ENCODE peak calls at places on chromosome 10, in four cellular contexts. One of them, this sample, is unnamed. For H3K4me1, the result is how much of the 10 kb centered on the place peaks cover.

GRCh38 chr10:5944389-5945202 is 32.7 kb downstream of the IL15RA start:
- DNase-seq in stomach: peak
- DNase-seq in mucosa of descending colon: peak
- DNase-seq in tibial artery: peak
- DNase-seq in this sample: peak

GRCh38 chr10:30353851-30354250 is 4.8 kb upstream of the MTPAP start:
- DNase-seq in stomach: no peak
- DNase-seq in mucosa of descending colon: no peak
- DNase-seq in tibial artery: no peak
- DNase-seq in this sample: no peak

GRCh38 chr10:91613411-91614253 is 19.2 kb downstream of the PPP1R3C start:
- DNase-seq in stomach: no peak
- DNase-seq in mucosa of descending colon: no peak
- DNase-seq in tibial artery: no peak
- DNase-seq in this sample: peak

GRCh38 chr10:131532745-131533341 is 221.3 kb upstream of the TCERG1L start:
- DNase-seq in stomach: no peak
- DNase-seq in mucosa of descending colon: no peak
- DNase-seq in tibial artery: no peak
- DNase-seq in this sample: no peak

GRCh38 chr10:97328646-97329453 is 5.7 kb downstream of the FRAT2 start:
- DNase-seq in stomach: peak
- DNase-seq in mucosa of descending colon: no peak
- DNase-seq in tibial artery: no peak
- DNase-seq in this sample: no peak

GRCh38 chr10:63192826-63193225 is 59.7 kb downstream of the NRBF2 start:
- DNase-seq in stomach: no peak
- DNase-seq in mucosa of descending colon: no peak
- DNase-seq in tibial artery: no peak
- DNase-seq in this sample: no peak

GRCh38 chr10:90930971-90931841 is 10.3 kb upstream of the ANKRD1 start:
- DNase-seq in stomach: no peak
- DNase-seq in mucosa of descending colon: no peak
- DNase-seq in tibial artery: peak
- DNase-seq in this sample: no peak

GRCh38 chr10:86257683-86258082 is 108.9 kb downstream of the GRID1 start:
- DNase-seq in stomach: no peak
- DNase-seq in mucosa of descending colon: no peak
- DNase-seq in tibial artery: no peak
- DNase-seq in this sample: no peak

GRCh38 chr10:90417056-90417455 is 440.8 kb downstream of the HTR7 start:
- DNase-seq in stomach: no peak
- DNase-seq in mucosa of descending colon: no peak
- DNase-seq in tibial artery: no peak
- DNase-seq in this sample: no peak

GRCh38 chr10:4771554-4772201 is 54.3 kb upstream of the AKR1E2 start:
- DNase-seq in stomach: no peak
- DNase-seq in mucosa of descending colon: no peak
- DNase-seq in tibial artery: no peak
- DNase-seq in this sample: no peak

GRCh38 chr10:32954545-32955298 is 3.3 kb downstream of the ITGB1 start:
- DNase-seq in stomach: no peak
- DNase-seq in mucosa of descending colon: no peak
- DNase-seq in tibial artery: no peak
- DNase-seq in this sample: no peak

GRCh38 chr10:32952541-32953276 is 5.3 kb downstream of the ITGB1 start:
- DNase-seq in stomach: no peak
- DNase-seq in mucosa of descending colon: no peak
- DNase-seq in tibial artery: no peak
- DNase-seq in this sample: no peak

GRCh38 chr10:32954080-32954479 is 4.0 kb downstream of the ITGB1 start:
- DNase-seq in stomach: no peak
- DNase-seq in mucosa of descending colon: no peak
- DNase-seq in tibial artery: no peak
- DNase-seq in this sample: no peak

GRCh38 chr10:32952094-32952493 is 5.9 kb downstream of the ITGB1 start:
- DNase-seq in stomach: no peak
- DNase-seq in mucosa of descending colon: no peak
- DNase-seq in tibial artery: no peak
- DNase-seq in this sample: no peak

DNA sequence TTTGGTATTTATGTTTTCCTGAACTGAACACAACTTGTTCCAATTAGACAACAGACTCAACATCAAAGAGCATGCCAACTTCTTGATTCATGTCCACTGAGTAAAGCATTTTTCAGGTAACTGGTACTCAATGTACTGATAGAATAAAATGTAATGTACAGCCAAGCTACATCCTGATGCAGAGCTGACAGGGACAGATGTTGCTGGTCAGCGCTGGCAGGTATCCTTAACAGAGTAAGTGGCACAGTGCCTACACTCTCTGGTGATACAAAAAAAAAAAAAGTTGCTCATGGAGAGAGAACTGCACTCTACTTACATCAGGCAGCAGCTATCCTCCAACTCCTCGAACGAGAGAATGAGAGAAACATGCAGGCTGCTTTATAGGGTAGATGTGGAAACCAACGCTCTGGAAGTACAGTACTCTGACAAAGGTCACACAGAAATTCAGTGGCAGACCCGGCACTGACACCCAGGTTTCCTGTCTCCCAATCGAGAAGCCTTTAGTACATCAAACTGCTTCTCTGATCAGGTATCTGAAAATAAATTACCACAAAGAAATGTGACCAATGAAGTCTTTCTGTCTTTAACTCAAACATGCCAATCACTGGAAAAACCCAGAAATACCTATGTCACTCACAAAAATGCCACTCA is 4.6 kb downstream of the ITGB1 start:
- DNase-seq in stomach: no peak
- DNase-seq in mucosa of descending colon: no peak
- DNase-seq in tibial artery: no peak
- DNase-seq in this sample: no peak
- H3K4me1 ChIP-seq in stomach: half or more
- H3K4me1 ChIP-seq in mucosa of descending colon: under half
- H3K4me1 ChIP-seq in tibial artery: under half
- H3K4me1 ChIP-seq in this sample: half or more

DNA sequence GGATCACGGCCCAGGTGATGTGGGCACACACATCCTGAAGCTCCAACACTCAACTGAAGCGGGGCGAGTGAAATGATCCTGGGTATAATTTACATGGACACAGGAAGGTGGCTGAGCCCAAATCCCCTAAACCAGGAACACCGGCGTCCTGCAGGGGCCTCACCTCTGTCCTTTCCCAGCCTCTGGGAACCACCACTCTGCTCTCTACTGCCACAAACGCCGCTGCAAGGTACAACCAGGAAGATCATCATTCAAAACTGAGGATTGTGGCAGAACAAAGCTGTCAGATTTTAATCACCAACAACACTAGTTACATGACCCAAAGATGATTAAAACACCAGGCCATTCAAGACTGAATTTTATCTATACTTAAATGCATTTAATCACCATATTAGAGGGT is 104.0 kb downstream of the DIP2C start:
- DNase-seq in stomach: no peak
- DNase-seq in mucosa of descending colon: no peak
- DNase-seq in tibial artery: no peak
- DNase-seq in this sample: peak
- TF ChIP-seq CTCF in stomach: no peak
- TF ChIP-seq CTCF in mucosa of descending colon: no peak
- TF ChIP-seq CTCF in tibial artery: no peak
- TF ChIP-seq CTCF in this sample: no peak

DNA sequence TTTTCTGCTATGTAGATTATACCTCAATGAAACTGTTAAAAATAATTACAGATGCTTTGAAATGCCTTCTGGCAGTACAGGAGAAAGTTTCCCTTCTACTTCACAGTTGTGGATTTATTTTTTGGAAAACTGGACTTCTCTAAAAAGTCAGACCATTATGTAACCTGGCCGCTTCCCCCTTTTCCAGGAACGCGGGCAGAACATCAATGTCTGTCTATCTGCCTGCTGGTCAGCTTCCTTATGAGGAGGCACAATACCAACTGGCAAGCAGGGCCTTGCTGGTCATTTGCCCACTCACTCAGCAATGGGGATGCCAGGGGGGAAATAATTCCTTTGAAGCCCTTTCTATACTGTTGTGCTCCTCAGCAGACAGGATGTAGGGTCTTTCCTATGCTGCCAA is 22.5 kb upstream of the ADRB1 start:
- DNase-seq in stomach: no peak
- DNase-seq in mucosa of descending colon: no peak
- DNase-seq in tibial artery: peak
- DNase-seq in this sample: no peak
- H3K4me1 ChIP-seq in stomach: under half
- H3K4me1 ChIP-seq in mucosa of descending colon: under half
- H3K4me1 ChIP-seq in tibial artery: under half
- H3K4me1 ChIP-seq in this sample: under half

DNA sequence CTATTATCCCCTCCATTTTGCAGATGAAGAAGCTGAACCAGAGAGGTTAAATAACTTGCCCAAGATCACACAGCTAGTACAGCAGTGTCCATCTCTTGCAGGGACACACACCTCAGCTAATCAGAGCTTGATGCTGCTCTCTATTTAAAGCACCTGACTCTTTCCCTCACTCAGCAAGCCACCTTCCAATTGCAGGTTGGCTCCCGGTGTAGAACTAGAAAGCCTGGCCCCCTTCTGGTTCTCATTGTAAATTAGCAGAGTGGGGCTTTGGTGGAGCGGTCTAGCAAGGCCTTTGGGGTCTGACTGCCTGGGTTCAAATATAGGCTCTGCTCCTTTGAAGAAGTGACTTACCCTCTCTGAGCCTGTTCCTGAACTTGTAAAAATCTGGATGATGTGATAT is 176.4 kb downstream of the NEURL1 start:
- DNase-seq in stomach: no peak
- DNase-seq in mucosa of descending colon: no peak
- DNase-seq in tibial artery: no peak
- DNase-seq in this sample: no peak
- TF ChIP-seq CTCF in stomach: no peak
- TF ChIP-seq CTCF in mucosa of descending colon: no peak
- TF ChIP-seq CTCF in tibial artery: no peak
- TF ChIP-seq CTCF in this sample: no peak

DNA sequence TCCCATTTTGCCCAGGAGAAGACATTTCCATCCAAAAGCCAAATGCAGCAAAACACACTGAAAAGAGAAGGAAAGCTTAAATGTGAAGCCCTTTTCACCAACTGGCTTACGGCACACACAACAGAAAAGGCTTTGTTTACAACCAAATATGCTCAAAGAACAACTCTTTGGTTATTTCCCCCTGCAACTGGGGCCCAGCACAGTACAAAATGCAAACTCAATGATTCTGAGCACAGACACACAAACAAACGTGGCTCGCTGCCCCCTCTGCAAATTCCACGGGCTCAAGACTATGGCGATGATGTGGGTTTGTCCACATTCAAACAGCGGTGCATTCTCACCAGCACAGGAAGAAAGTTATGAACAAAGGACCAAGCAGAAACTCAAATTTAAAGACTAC is 5.3 kb downstream of the CPXM2 start:
- DNase-seq in stomach: no peak
- DNase-seq in mucosa of descending colon: no peak
- DNase-seq in tibial artery: no peak
- DNase-seq in this sample: no peak
- H3K4me1 ChIP-seq in stomach: under half
- H3K4me1 ChIP-seq in mucosa of descending colon: under half
- H3K4me1 ChIP-seq in tibial artery: under half
- H3K4me1 ChIP-seq in this sample: under half

This sample was measured in RWPE2.